ENCODE peak calls at places on chromosomes 16 and 17, in four cellular contexts. V is HCT116, A is K562, P is H1. R is an unnamed sample.

GRCh38 chr17:69511244-69511643 is 96.7 kb downstream of the MAP2K6 start:
- DNase-seq in A (no peak), P (no peak), V (no peak), R (no peak)

GRCh38 chr17:29059281-29059680 is 16.3 kb downstream of the PIPOX start:
- DNase-seq in V (no peak), A (no peak), P (no peak), R (peak)

GRCh38 chr17:7042507-7043194 is 1.2 kb downstream of the SLC16A11 start:
- DNase-seq in P (no peak), V (no peak), A (no peak), R (no peak)

GRCh38 chr17:72782985-72783701 is 309.3 kb downstream of the SLC39A11 start:
- DNase-seq in P (no peak), A (no peak), V (no peak), R (peak)

GRCh38 chr16:78893340-78893739 is 707.2 kb downstream of the MAF start:
- DNase-seq in V (no peak), P (no peak), A (no peak), R (no peak)

GRCh38 chr16:68130520-68130919 is 45.4 kb downstream of the NFATC3 start:
- DNase-seq in A (no peak), V (no peak), P (no peak), R (no peak)

GRCh38 chr17:58308173-58308984 is 20.2 kb downstream of the TSPOAP1 start:
- DNase-seq in A (no peak), V (no peak), P (no peak), R (peak)

GRCh38 chr16:1356061-1356900 is 4.5 kb downstream of the GNPTG start:
- DNase-seq in P (no peak), V (no peak), A (no peak), R (no peak)

GRCh38 chr17:5209396-5209795 is 17.7 kb upstream of the ZNF594 start:
- DNase-seq in V (no peak), P (no peak), A (no peak), R (no peak)

GRCh38 chr16:34054137-34054536 is 594.7 kb downstream of the TP53TG3F start:
- DNase-seq in P (no peak), V (no peak), A (no peak), R (no peak)
- TF ChIP-seq FOSL1 in P (no peak), V (no peak), A (no peak), R (no peak)

GRCh38 chr16:48526058-48526957 is 83.7 kb downstream of the N4BP1 start:
- DNase-seq in P (peak), A (no peak), V (peak), R (peak)

GRCh38 chr16:48523415-48524204 is 86.4 kb downstream of the N4BP1 start:
- DNase-seq in P (no peak), A (no peak), V (no peak), R (no peak)

GRCh38 chr16:48526958-48527331 is 83.0 kb downstream of the N4BP1 start:
- DNase-seq in A (no peak), P (no peak), V (no peak), R (no peak)

GRCh38 chr16:48524348-48525200 is 85.4 kb downstream of the N4BP1 start:
- DNase-seq in A (no peak), P (no peak), V (no peak), R (peak)

GRCh38 chr16:48525201-48526057 is 84.6 kb downstream of the N4BP1 start:
- DNase-seq in P (no peak), V (no peak), A (no peak), R (no peak)
- TF ChIP-seq FOSL1 in P (no peak), V (no peak), A (no peak), R (no peak)

GRCh38 chr16:19861811-19862327 is 22.8 kb downstream of the GPRC5B start:
- DNase-seq in A (no peak), P (no peak), V (no peak), R (no peak)

GRCh38 chr16:19859603-19860002 is 25.0 kb downstream of the GPRC5B start:
- DNase-seq in P (no peak), V (no peak), A (no peak), R (no peak)

GRCh38 chr16:19859166-19859565 is 25.5 kb downstream of the GPRC5B start:
- DNase-seq in A (no peak), V (no peak), P (no peak), R (no peak)

GRCh38 chr16:19861069-19861468 is 23.6 kb downstream of the GPRC5B start:
- DNase-seq in P (no peak), V (no peak), A (no peak), R (no peak)

DNA sequence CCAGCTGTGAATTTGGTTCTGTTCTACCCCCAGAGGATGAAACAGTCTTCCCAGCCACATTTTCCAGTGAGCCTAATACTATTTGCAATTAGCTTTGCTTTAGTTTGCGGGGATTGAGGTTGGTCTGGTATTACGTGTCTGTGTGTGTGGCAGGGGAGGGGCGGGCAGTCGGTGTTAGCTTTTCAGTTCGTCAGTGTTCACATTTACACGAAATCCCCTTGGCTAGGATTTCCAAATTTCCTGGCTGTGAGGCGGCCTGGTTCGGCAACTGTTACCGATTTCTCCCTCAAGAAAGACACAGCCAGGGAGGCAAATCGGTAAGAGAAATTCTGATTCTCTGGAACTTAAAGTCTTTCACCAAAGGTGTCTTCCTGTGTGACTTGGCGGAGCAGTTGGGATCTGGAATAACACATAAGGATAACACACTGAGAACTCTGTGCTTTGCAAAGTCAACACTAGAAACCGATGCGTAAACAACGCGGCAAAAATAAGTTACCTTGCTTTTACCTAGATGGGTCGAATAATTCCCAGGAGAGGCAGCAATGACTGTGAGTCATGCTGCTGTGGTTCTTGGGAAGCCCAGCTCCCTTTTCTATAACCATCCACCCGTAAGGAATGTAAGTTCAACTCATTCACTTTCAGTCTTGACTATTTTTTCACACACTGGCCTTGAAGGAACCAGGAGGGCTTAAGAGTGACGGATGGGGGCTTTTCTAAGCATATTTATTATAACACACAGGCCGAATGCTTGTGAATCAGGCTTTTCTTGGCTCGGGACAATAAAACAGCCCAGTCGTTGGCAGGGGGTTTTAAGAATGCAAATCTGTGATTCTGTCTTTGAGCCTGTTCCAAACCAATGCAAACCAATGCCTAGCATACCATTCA is 24.3 kb downstream of the GPRC5B start:
- DNase-seq in A (no peak), P (peak), V (no peak), R (no peak)
- TF ChIP-seq FOSL1 in A (no peak), P (no peak), V (no peak), R (no peak)

DNA sequence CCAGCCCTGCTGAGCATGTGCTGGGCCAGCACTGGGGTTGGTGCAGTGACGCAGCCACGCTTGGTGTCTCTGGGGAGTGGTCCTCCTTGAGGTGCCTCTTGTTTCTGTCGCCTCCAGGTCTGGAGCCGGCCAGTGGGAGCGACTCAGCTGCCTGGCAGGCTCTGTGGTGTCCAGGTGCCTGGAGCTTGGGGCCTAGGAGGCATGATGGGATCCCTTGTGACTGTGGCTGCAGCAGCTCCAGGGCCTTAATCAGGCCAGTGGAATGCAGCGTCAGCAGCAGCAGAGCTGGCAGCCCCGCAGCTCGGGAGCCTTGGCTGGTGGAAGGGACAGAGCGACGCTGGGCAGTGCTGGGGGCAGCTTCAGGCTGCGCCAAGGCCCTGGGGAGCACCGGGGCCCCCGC is 74.7 kb upstream of the CIBAR2 start:
- DNase-seq in A (no peak), V (no peak), P (no peak), R (no peak)
- TF ChIP-seq FOSL1 in A (no peak), V (no peak), P (no peak), R (no peak)

DNA sequence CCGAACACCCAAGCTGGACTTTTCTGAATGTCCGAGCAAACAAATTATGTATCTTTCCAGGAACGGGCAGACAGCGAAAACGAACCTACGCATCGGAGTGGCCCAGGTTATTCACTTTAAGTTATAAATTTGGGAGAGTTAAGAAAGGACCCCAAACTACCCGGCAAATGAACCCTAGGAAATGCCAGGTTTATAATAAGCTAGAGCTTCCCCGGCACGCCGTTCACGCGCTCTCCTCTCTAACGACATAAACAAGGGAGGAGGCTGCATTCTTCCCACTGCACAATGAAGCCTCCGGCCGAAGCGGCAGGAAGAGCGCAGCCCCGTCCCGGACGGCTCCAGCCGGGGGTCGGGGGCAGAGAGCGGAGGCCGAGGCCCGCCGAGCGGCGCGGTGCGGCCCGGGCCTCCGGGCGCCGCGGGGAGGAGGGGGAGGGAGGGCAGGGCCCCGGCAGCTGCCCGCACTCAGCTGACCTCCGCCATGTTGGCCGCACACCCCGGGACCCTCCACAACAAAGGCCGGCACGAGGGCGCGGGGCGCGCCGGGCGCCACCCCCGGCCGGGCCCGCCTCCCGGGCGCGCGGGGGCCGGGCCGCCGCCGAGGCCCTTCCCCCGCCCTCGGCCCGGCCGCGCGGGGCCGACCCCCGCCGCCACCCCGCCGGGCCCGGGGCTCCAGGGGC is 770 bp downstream of the SIAH1 start:
- DNase-seq in A (no peak), V (no peak), P (no peak), R (peak)
- TF ChIP-seq FOSL1 in A (no peak), V (no peak), P (no peak), R (no peak)

DNA sequence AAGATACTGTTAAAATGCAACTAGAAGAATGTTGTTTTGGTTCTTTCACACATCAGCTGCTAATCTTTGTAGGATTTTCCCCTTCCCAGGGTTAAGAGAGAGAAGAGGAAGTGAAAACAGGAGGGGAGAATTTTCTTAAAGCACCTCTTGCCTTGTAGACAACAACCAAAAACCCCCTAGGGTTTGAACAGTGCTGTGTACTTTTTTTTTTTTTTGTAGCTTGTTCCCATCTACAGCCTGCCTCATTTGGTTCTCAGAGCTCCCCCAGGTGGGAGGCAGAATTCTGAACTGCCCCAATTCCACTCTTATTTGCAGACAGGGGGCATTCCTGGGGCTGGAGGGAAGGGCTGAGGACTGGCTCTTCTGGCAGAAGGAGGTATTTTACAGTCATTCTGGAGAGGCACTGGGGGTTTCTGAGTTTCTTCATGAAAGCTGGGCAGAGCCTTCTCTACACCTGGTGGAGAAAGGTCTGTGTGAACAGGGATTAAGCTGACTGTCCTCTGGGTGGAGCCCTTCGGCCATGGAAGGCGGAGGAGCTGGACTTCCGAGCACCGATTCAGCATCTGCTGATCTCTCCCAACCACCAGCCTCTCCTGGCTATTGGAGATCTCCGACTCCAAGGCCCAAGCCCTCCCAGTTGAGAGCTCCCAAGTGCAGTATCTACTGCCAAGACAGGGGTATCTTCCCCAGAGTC is 32.2 kb downstream of the SMARCE1 start:
- DNase-seq in V (peak), A (peak), P (peak), R (peak)
- TF ChIP-seq FOSL1 in V (no peak), A (no peak), P (no peak), R (no peak)

GRCh38 chr16:6144441-6144840 is 1046.8 kb upstream of the EEF2KMT start:
- DNase-seq in V (no peak), P (no peak), A (no peak), R (no peak)

GRCh38 chr16:6149031-6149430 is 1051.4 kb upstream of the EEF2KMT start:
- DNase-seq in P (no peak), V (no peak), A (no peak), R (no peak)

GRCh38 chr16:6148361-6148760 is 1050.8 kb upstream of the EEF2KMT start:
- DNase-seq in A (no peak), V (no peak), P (no peak), R (no peak)

GRCh38 chr16:6146874-6147425 is 1049.4 kb upstream of the EEF2KMT start:
- DNase-seq in V (no peak), A (no peak), P (peak), R (no peak)
- TF ChIP-seq FOSL1 in V (no peak), A (no peak), P (no peak), R (no peak)